ENCODE peak calls at places on chromosomes 5 and 9, in nine cellular contexts. One of them, this sample, is unnamed.

GRCh38 chr5:74252033-74252430 is 388.5 kb downstream of the ENC1 start:
- DNase-seq in GM12865: no peak
- DNase-seq in heart left ventricle: no peak
- DNase-seq in RWPE1: no peak
- DNase-seq in endodermal cell: no peak
- DNase-seq in fibroblast of pulmonary artery: no peak
- DNase-seq in dorsolateral prefrontal cortex: no peak
- DNase-seq in thoracic aorta: no peak
- DNase-seq in mucosa of descending colon: no peak
- DNase-seq in this sample: no peak

GRCh38 chr5:75049581-75050274 is 2.6 kb downstream of the GCNT4 start:
- DNase-seq in GM12865: peak
- DNase-seq in heart left ventricle: no peak
- DNase-seq in RWPE1: peak
- DNase-seq in endodermal cell: peak
- DNase-seq in fibroblast of pulmonary artery: peak
- DNase-seq in dorsolateral prefrontal cortex: no peak
- DNase-seq in thoracic aorta: no peak
- DNase-seq in mucosa of descending colon: peak
- DNase-seq in this sample: peak

GRCh38 chr5:151104795-151105194 is 24.0 kb upstream of the TNIP1 start:
- DNase-seq in GM12865: no peak
- DNase-seq in heart left ventricle: no peak
- DNase-seq in RWPE1: no peak
- DNase-seq in endodermal cell: no peak
- DNase-seq in fibroblast of pulmonary artery: peak
- DNase-seq in dorsolateral prefrontal cortex: no peak
- DNase-seq in thoracic aorta: no peak
- DNase-seq in mucosa of descending colon: no peak
- DNase-seq in this sample: no peak

GRCh38 chr5:122501087-122501435 is 189.0 kb downstream of the SNCAIP start:
- DNase-seq in GM12865: no peak
- DNase-seq in heart left ventricle: no peak
- DNase-seq in RWPE1: no peak
- DNase-seq in endodermal cell: no peak
- DNase-seq in fibroblast of pulmonary artery: peak
- DNase-seq in dorsolateral prefrontal cortex: no peak
- DNase-seq in thoracic aorta: peak
- DNase-seq in mucosa of descending colon: no peak
- DNase-seq in this sample: no peak

GRCh38 chr5:115599502-115599901 is 2.8 kb downstream of the TICAM2 start:
- DNase-seq in GM12865: peak
- DNase-seq in heart left ventricle: no peak
- DNase-seq in RWPE1: no peak
- DNase-seq in endodermal cell: no peak
- DNase-seq in fibroblast of pulmonary artery: peak
- DNase-seq in dorsolateral prefrontal cortex: no peak
- DNase-seq in thoracic aorta: no peak
- DNase-seq in mucosa of descending colon: no peak
- DNase-seq in this sample: no peak

GRCh38 chr9:101354765-101355708 is 29.8 kb downstream of the BAAT start:
- DNase-seq in GM12865: no peak
- DNase-seq in heart left ventricle: no peak
- DNase-seq in RWPE1: no peak
- DNase-seq in endodermal cell: no peak
- DNase-seq in fibroblast of pulmonary artery: no peak
- DNase-seq in dorsolateral prefrontal cortex: no peak
- DNase-seq in thoracic aorta: no peak
- DNase-seq in mucosa of descending colon: peak
- DNase-seq in this sample: no peak

GRCh38 chr5:137497396-137498290 is 1.5 kb downstream of the SPOCK1 start:
- DNase-seq in GM12865: no peak
- DNase-seq in heart left ventricle: no peak
- DNase-seq in RWPE1: no peak
- DNase-seq in endodermal cell: no peak
- DNase-seq in fibroblast of pulmonary artery: no peak
- DNase-seq in dorsolateral prefrontal cortex: no peak
- DNase-seq in thoracic aorta: no peak
- DNase-seq in mucosa of descending colon: no peak
- DNase-seq in this sample: no peak

GRCh38 chr9:38026840-38027527 is 42.0 kb downstream of the SHB start:
- DNase-seq in GM12865: no peak
- DNase-seq in heart left ventricle: no peak
- DNase-seq in RWPE1: no peak
- DNase-seq in endodermal cell: no peak
- DNase-seq in fibroblast of pulmonary artery: no peak
- DNase-seq in dorsolateral prefrontal cortex: no peak
- DNase-seq in thoracic aorta: no peak
- DNase-seq in mucosa of descending colon: no peak
- DNase-seq in this sample: no peak

GRCh38 chr9:93013856-93014582 is 44.5 kb upstream of the SUSD3 start:
- DNase-seq in GM12865: no peak
- DNase-seq in heart left ventricle: no peak
- DNase-seq in RWPE1: no peak
- DNase-seq in endodermal cell: peak
- DNase-seq in fibroblast of pulmonary artery: no peak
- DNase-seq in dorsolateral prefrontal cortex: no peak
- DNase-seq in thoracic aorta: no peak
- DNase-seq in mucosa of descending colon: no peak
- DNase-seq in this sample: no peak

GRCh38 chr9:5608298-5609254 is 20.3 kb upstream of the RIC1 start:
- DNase-seq in GM12865: peak
- DNase-seq in heart left ventricle: no peak
- DNase-seq in RWPE1: no peak
- DNase-seq in endodermal cell: no peak
- DNase-seq in fibroblast of pulmonary artery: peak
- DNase-seq in dorsolateral prefrontal cortex: no peak
- DNase-seq in thoracic aorta: no peak
- DNase-seq in mucosa of descending colon: no peak
- DNase-seq in this sample: no peak

GRCh38 chr9:121153642-121154041 is 48.0 kb downstream of the RAB14 start:
- DNase-seq in GM12865: no peak
- DNase-seq in heart left ventricle: no peak
- DNase-seq in RWPE1: no peak
- DNase-seq in endodermal cell: no peak
- DNase-seq in fibroblast of pulmonary artery: no peak
- DNase-seq in dorsolateral prefrontal cortex: no peak
- DNase-seq in thoracic aorta: no peak
- DNase-seq in mucosa of descending colon: no peak
- DNase-seq in this sample: no peak

GRCh38 chr5:58447231-58447630 is 12.7 kb downstream of the PLK2 start:
- DNase-seq in GM12865: no peak
- DNase-seq in heart left ventricle: no peak
- DNase-seq in RWPE1: no peak
- DNase-seq in endodermal cell: no peak
- DNase-seq in fibroblast of pulmonary artery: peak
- DNase-seq in dorsolateral prefrontal cortex: no peak
- DNase-seq in thoracic aorta: no peak
- DNase-seq in mucosa of descending colon: no peak
- DNase-seq in this sample: no peak

GRCh38 chr9:136170291-136170901 is 34.5 kb downstream of the LHX3 start:
- DNase-seq in GM12865: peak
- DNase-seq in heart left ventricle: peak
- DNase-seq in RWPE1: peak
- DNase-seq in endodermal cell: peak
- DNase-seq in fibroblast of pulmonary artery: peak
- DNase-seq in dorsolateral prefrontal cortex: no peak
- DNase-seq in thoracic aorta: no peak
- DNase-seq in mucosa of descending colon: no peak
- DNase-seq in this sample: peak

GRCh38 chr9:90815183-90815943 is 13.7 kb downstream of the SYK start:
- DNase-seq in GM12865: peak
- DNase-seq in heart left ventricle: no peak
- DNase-seq in RWPE1: no peak
- DNase-seq in endodermal cell: no peak
- DNase-seq in fibroblast of pulmonary artery: no peak
- DNase-seq in dorsolateral prefrontal cortex: no peak
- DNase-seq in thoracic aorta: no peak
- DNase-seq in mucosa of descending colon: peak
- DNase-seq in this sample: no peak

GRCh38 chr9:107488400-107489143 is 997 bp downstream of the KLF4 start:
- DNase-seq in GM12865: peak
- DNase-seq in heart left ventricle: peak
- DNase-seq in RWPE1: peak
- DNase-seq in endodermal cell: peak
- DNase-seq in fibroblast of pulmonary artery: peak
- DNase-seq in dorsolateral prefrontal cortex: no peak
- DNase-seq in thoracic aorta: peak
- DNase-seq in mucosa of descending colon: peak
- DNase-seq in this sample: peak

DNA sequence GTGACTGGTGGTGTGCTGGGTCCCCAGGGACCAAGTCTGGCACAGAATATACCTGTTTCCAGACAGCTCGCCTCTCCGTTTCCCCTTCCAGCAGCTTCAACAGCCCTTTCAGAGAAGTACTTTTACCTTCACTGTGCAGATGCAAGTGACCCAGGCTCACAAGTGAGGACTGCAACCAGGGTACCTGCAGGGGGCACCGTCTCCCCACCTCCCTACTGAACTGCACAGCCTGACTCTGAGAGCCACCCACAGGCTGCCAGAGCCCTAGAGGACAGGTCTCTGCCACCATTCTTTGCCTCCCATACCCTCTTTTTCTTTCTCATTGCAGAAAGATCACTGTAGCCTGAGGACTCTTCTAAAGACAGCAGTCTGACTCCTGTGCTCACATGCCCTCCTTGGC is 15.4 kb downstream of the IL9 start:
- DNase-seq in GM12865: peak
- DNase-seq in heart left ventricle: no peak
- DNase-seq in RWPE1: no peak
- DNase-seq in endodermal cell: peak
- DNase-seq in fibroblast of pulmonary artery: no peak
- DNase-seq in dorsolateral prefrontal cortex: no peak
- DNase-seq in thoracic aorta: no peak
- DNase-seq in mucosa of descending colon: no peak
- DNase-seq in this sample: no peak
- TF ChIP-seq CTCF in GM12865: peak
- TF ChIP-seq CTCF in heart left ventricle: no peak
- TF ChIP-seq CTCF in RWPE1: no peak
- TF ChIP-seq CTCF in endodermal cell: peak
- TF ChIP-seq CTCF in fibroblast of pulmonary artery: peak
- TF ChIP-seq CTCF in dorsolateral prefrontal cortex: no peak
- TF ChIP-seq CTCF in thoracic aorta: no peak
- TF ChIP-seq CTCF in mucosa of descending colon: no peak
- TF ChIP-seq CTCF in this sample: peak

GRCh38 chr9:125361837-125362531 is 100.4 kb downstream of the GAPVD1 start:
- DNase-seq in GM12865: peak
- DNase-seq in heart left ventricle: no peak
- DNase-seq in RWPE1: no peak
- DNase-seq in endodermal cell: peak
- DNase-seq in fibroblast of pulmonary artery: peak
- DNase-seq in dorsolateral prefrontal cortex: no peak
- DNase-seq in thoracic aorta: no peak
- DNase-seq in mucosa of descending colon: no peak
- DNase-seq in this sample: peak
- TF ChIP-seq CTCF in GM12865: peak
- TF ChIP-seq CTCF in heart left ventricle: no peak
- TF ChIP-seq CTCF in RWPE1: peak
- TF ChIP-seq CTCF in endodermal cell: peak
- TF ChIP-seq CTCF in fibroblast of pulmonary artery: peak
- TF ChIP-seq CTCF in dorsolateral prefrontal cortex: no peak
- TF ChIP-seq CTCF in thoracic aorta: no peak
- TF ChIP-seq CTCF in mucosa of descending colon: no peak
- TF ChIP-seq CTCF in this sample: no peak

GRCh38 chr5:158499680-158499998 is 600.1 kb downstream of the EBF1 start:
- DNase-seq in GM12865: no peak
- DNase-seq in heart left ventricle: no peak
- DNase-seq in RWPE1: no peak
- DNase-seq in endodermal cell: no peak
- DNase-seq in fibroblast of pulmonary artery: no peak
- DNase-seq in dorsolateral prefrontal cortex: no peak
- DNase-seq in thoracic aorta: no peak
- DNase-seq in mucosa of descending colon: no peak
- DNase-seq in this sample: no peak

GRCh38 chr5:158500019-158500418 is 599.7 kb downstream of the EBF1 start:
- DNase-seq in GM12865: no peak
- DNase-seq in heart left ventricle: no peak
- DNase-seq in RWPE1: no peak
- DNase-seq in endodermal cell: no peak
- DNase-seq in fibroblast of pulmonary artery: no peak
- DNase-seq in dorsolateral prefrontal cortex: no peak
- DNase-seq in thoracic aorta: no peak
- DNase-seq in mucosa of descending colon: no peak
- DNase-seq in this sample: no peak

GRCh38 chr5:158498959-158499679 is 600.6 kb downstream of the EBF1 start:
- DNase-seq in GM12865: no peak
- DNase-seq in heart left ventricle: no peak
- DNase-seq in RWPE1: no peak
- DNase-seq in endodermal cell: no peak
- DNase-seq in fibroblast of pulmonary artery: no peak
- DNase-seq in dorsolateral prefrontal cortex: no peak
- DNase-seq in thoracic aorta: no peak
- DNase-seq in mucosa of descending colon: no peak
- DNase-seq in this sample: no peak

GRCh38 chr5:158506648-158507047 is 593.1 kb downstream of the EBF1 start:
- DNase-seq in GM12865: no peak
- DNase-seq in heart left ventricle: no peak
- DNase-seq in RWPE1: no peak
- DNase-seq in endodermal cell: no peak
- DNase-seq in fibroblast of pulmonary artery: no peak
- DNase-seq in dorsolateral prefrontal cortex: no peak
- DNase-seq in thoracic aorta: no peak
- DNase-seq in mucosa of descending colon: no peak
- DNase-seq in this sample: no peak

GRCh38 chr5:158502686-158503085 is 597.0 kb downstream of the EBF1 start:
- DNase-seq in GM12865: no peak
- DNase-seq in heart left ventricle: no peak
- DNase-seq in RWPE1: no peak
- DNase-seq in endodermal cell: no peak
- DNase-seq in fibroblast of pulmonary artery: no peak
- DNase-seq in dorsolateral prefrontal cortex: no peak
- DNase-seq in thoracic aorta: no peak
- DNase-seq in mucosa of descending colon: no peak
- DNase-seq in this sample: no peak
- TF ChIP-seq CTCF in GM12865: no peak
- TF ChIP-seq CTCF in heart left ventricle: no peak
- TF ChIP-seq CTCF in RWPE1: no peak
- TF ChIP-seq CTCF in endodermal cell: no peak
- TF ChIP-seq CTCF in fibroblast of pulmonary artery: no peak
- TF ChIP-seq CTCF in dorsolateral prefrontal cortex: no peak
- TF ChIP-seq CTCF in thoracic aorta: no peak
- TF ChIP-seq CTCF in mucosa of descending colon: no peak
- TF ChIP-seq CTCF in this sample: no peak

DNA sequence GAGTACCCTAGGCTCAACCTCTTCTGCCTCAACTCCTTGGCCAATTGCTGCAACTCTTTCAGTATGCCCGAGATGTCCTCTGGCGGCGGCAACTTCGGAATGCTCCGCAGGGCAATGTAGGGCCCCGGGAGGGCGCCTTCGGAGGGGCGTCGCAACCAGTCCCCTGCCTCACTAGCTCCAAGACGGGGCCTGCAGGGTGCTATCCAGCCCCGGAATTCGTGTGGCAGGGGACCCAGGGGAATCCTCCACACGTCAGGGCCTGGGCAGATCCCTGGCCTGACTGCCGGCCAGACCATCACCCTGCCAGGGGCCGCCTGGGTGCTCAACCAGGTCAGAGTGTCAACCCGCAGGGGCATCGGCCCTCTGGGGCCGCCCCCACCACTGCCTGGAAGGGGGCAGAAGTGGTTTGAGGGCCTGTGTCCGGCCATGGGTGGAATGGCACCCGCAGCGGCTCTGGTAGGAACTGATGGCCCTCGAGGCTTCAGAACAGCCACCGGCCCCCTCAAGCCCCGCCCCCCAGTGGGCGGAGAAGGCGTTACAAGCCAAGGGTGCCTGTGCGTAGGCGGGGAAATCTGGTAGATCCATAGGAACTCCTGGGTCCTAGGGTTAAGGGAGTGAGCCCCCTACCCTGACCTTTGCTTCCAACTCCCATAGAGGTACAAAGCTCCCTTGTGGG is at the start of gene POU5F2:
- DNase-seq in GM12865: no peak
- DNase-seq in heart left ventricle: peak
- DNase-seq in RWPE1: no peak
- DNase-seq in endodermal cell: peak
- DNase-seq in fibroblast of pulmonary artery: no peak
- DNase-seq in dorsolateral prefrontal cortex: no peak
- DNase-seq in thoracic aorta: no peak
- DNase-seq in mucosa of descending colon: peak
- DNase-seq in this sample: no peak
- TF ChIP-seq CTCF in GM12865: no peak
- TF ChIP-seq CTCF in heart left ventricle: no peak
- TF ChIP-seq CTCF in RWPE1: no peak
- TF ChIP-seq CTCF in endodermal cell: peak
- TF ChIP-seq CTCF in fibroblast of pulmonary artery: no peak
- TF ChIP-seq CTCF in dorsolateral prefrontal cortex: no peak
- TF ChIP-seq CTCF in thoracic aorta: no peak
- TF ChIP-seq CTCF in mucosa of descending colon: no peak
- TF ChIP-seq CTCF in this sample: no peak

This sample was measured in glutamatergic neuron.